ENCODE peak calls at places on chromosomes 12 and 14, in ten cellular contexts. E is EH; F is breast epithelium; M is activated CD4-positive, CD25-positive, alpha-beta regulatory T cell; Q is AG04449; J is MV-4-11; Z is substantia nigra; K is germinal center; W is anterior cingulate cortex; D is lung. I is an unnamed sample.

GRCh38 chr12:14774074-14774943 is 29.0 kb downstream of the WBP11 start:
- DNase-seq in Z (peak), M (peak), W (peak), F (peak), D (peak), K (peak), E (peak), J (peak), Q (peak), I (no peak)

GRCh38 chr12:84911331-84912190 is 1.0 kb downstream of the SLC6A15 start:
- DNase-seq in W (peak), Q (no peak), F (peak), D (no peak), J (no peak), M (no peak), E (peak), Z (peak), K (peak), I (no peak)

GRCh38 chr14:90273532-90273931 is 17.2 kb downstream of the PSMC1 start:
- DNase-seq in M (no peak), Z (peak), W (no peak), J (no peak), K (no peak), D (no peak), F (no peak), Q (no peak), E (no peak), I (no peak)

GRCh38 chr14:105797546-105797945 is 271.2 kb downstream of the TMEM121 start:
- DNase-seq in Z (no peak), K (no peak), W (no peak), J (no peak), D (no peak), F (no peak), E (no peak), M (no peak), Q (no peak), I (no peak)

GRCh38 chr12:53462935-53463334 is 11.0 kb downstream of the PCBP2 start:
- DNase-seq in D (no peak), E (no peak), W (no peak), Z (no peak), J (no peak), Q (no peak), K (no peak), F (no peak), M (no peak), I (no peak)

GRCh38 chr12:31021809-31022492 is 51.7 kb upstream of the DDX11 start:
- DNase-seq in J (no peak), Z (no peak), E (no peak), K (no peak), M (no peak), F (no peak), D (no peak), W (no peak), Q (no peak), I (no peak)

GRCh38 chr14:92600318-92601053 is 86.9 kb downstream of the RIN3 start:
- DNase-seq in W (no peak), M (no peak), Q (peak), F (no peak), J (peak), D (no peak), Z (peak), K (no peak), E (peak), I (no peak)

GRCh38 chr12:113601656-113602263 is 130.1 kb upstream of the LHX5 start:
- DNase-seq in D (no peak), Q (no peak), Z (no peak), J (no peak), W (no peak), M (no peak), K (no peak), E (peak), F (no peak), I (no peak)

GRCh38 chr14:74959596-74960180 is 4.3 kb upstream of the PGF start:
- DNase-seq in E (no peak), Z (no peak), D (no peak), F (no peak), Q (no peak), W (no peak), K (no peak), M (no peak), J (peak), I (no peak)

GRCh38 chr14:99603471-99603933 is 505 bp downstream of the CCDC85C start:
- DNase-seq in D (no peak), W (no peak), Q (no peak), K (no peak), J (no peak), E (peak), M (no peak), Z (no peak), F (no peak), I (peak)

GRCh38 chr12:62123721-62124203 is 136.4 kb upstream of the USP15 start:
- DNase-seq in Z (no peak), J (peak), D (no peak), Q (peak), W (peak), E (peak), K (peak), F (no peak), M (no peak), I (peak)

GRCh38 chr12:87305481-87305880 is 723.7 kb downstream of the C12orf50 start:
- DNase-seq in M (no peak), E (no peak), Z (no peak), F (no peak), Q (no peak), J (no peak), D (no peak), W (no peak), K (peak), I (no peak)

GRCh38 chr14:67487937-67488893 is at the start of gene TMEM229B:
- DNase-seq in K (peak), D (peak), J (peak), F (no peak), W (no peak), E (peak), Q (no peak), M (peak), Z (peak), I (no peak)

GRCh38 chr12:39426636-39427245 is 16.2 kb downstream of the KIF21A start:
- DNase-seq in K (no peak), Z (no peak), F (no peak), Q (no peak), J (no peak), M (no peak), W (no peak), D (no peak), E (peak), I (no peak)

GRCh38 chr14:74035556-74035955 is 16.4 kb downstream of the BBOF1 start:
- DNase-seq in Z (no peak), J (no peak), D (no peak), K (no peak), E (peak), M (no peak), Q (no peak), W (no peak), F (no peak), I (no peak)

GRCh38 chr14:24372701-24373416 is 4.9 kb downstream of the NFATC4 start:
- DNase-seq in M (no peak), Z (no peak), J (no peak), F (no peak), Q (no peak), D (no peak), W (no peak), E (peak), K (no peak), I (no peak)

GRCh38 chr14:90451953-90452352 is 55.1 kb downstream of the CALM1 start:
- DNase-seq in K (no peak), J (peak), E (no peak), W (no peak), D (no peak), F (no peak), Q (no peak), Z (no peak), M (no peak), I (no peak)

GRCh38 chr12:130437555-130438242 is 100.0 kb downstream of the PIWIL1 start:
- DNase-seq in M (no peak), D (no peak), J (no peak), Q (no peak), W (no peak), K (no peak), E (no peak), Z (no peak), F (peak), I (no peak)

GRCh38 chr14:91152499-91152898 is 38.6 kb downstream of the DGLUCY start:
- DNase-seq in M (no peak), D (no peak), Z (no peak), Q (no peak), W (no peak), J (no peak), F (no peak), E (no peak), K (no peak), I (no peak)

GRCh38 chr14:73712540-73713141 is 1.5 kb downstream of the PNMA1 start:
- DNase-seq in M (no peak), E (peak), D (no peak), Q (no peak), Z (peak), J (peak), K (no peak), F (no peak), W (no peak), I (no peak)

GRCh38 chr12:57842342-57843294 is 3.9 kb downstream of the CTDSP2 start:
- DNase-seq in Z (no peak), Q (no peak), D (no peak), F (no peak), M (no peak), E (peak), K (no peak), W (no peak), J (no peak), I (no peak)

GRCh38 chr12:3421599-3421998 is 69.4 kb upstream of the PRMT8 start:
- DNase-seq in W (no peak), F (no peak), Z (no peak), M (no peak), J (no peak), K (no peak), Q (no peak), E (no peak), D (no peak), I (no peak)

GRCh38 chr12:30926243-30927209 is at the start of gene TSPAN11:
- DNase-seq in D (no peak), K (no peak), M (no peak), J (no peak), Q (no peak), E (peak), F (no peak), Z (peak), W (peak), I (no peak)

GRCh38 chr12:4046150-4046845 is 173.1 kb upstream of the PARP11 start:
- DNase-seq in F (no peak), Z (no peak), K (no peak), E (no peak), Q (no peak), M (no peak), W (no peak), D (no peak), J (no peak), I (no peak)

GRCh38 chr12:130194154-130194553 is 31.9 kb downstream of the FZD10 start:
- DNase-seq in Q (no peak), Z (no peak), W (no peak), M (no peak), J (no peak), K (no peak), F (no peak), E (no peak), D (no peak), I (no peak)

GRCh38 chr12:121520586-121521086 is 60.2 kb downstream of the KDM2B start:
- DNase-seq in M (no peak), D (no peak), Z (no peak), E (no peak), J (peak), W (no peak), K (no peak), F (no peak), Q (no peak), I (no peak)

GRCh38 chr12:50707396-50707795 is 56.5 kb upstream of the ATF1 start:
- DNase-seq in K (no peak), Z (no peak), Q (no peak), M (no peak), E (no peak), D (no peak), J (no peak), F (no peak), W (no peak), I (no peak)

GRCh38 chr14:93619176-93619793 is 169.0 kb downstream of the PRIMA1 start:
- DNase-seq in Z (no peak), J (peak), E (peak), F (no peak), D (no peak), M (no peak), W (no peak), Q (no peak), K (peak), I (no peak)

GRCh38 chr12:1080520-1081223 is 89.6 kb downstream of the ERC1 start:
- DNase-seq in M (no peak), Z (no peak), E (no peak), D (no peak), J (peak), W (no peak), Q (no peak), F (no peak), K (no peak), I (no peak)

GRCh38 chr12:129662184-129662583 is 241.6 kb downstream of the TMEM132D start:
- DNase-seq in M (no peak), E (no peak), W (no peak), J (no peak), Q (no peak), D (no peak), Z (no peak), F (no peak), K (no peak), I (no peak)